ENCODE peak calls at places on chromosomes 1 and 21, in five cellular contexts. Y is fibroblast of mammary gland, R is testis, Z is fibroblast of pulmonary artery, L is neural crest cell. N is an unnamed sample.

GRCh38 chr1:23664837-23665795 is 26.5 kb upstream of the RPL11 start:
- DNase-seq in Y (peak), R (peak), Z (peak), L (no peak), N (peak)

GRCh38 chr1:238468068-238468467 is 577.3 kb upstream of the ZP4 start:
- DNase-seq in Y (no peak), R (no peak), Z (no peak), L (no peak), N (no peak)

GRCh38 chr1:240579511-240579910 is 32.4 kb downstream of the GREM2 start:
- DNase-seq in Y (no peak), R (no peak), Z (no peak), L (no peak), N (no peak)

GRCh38 chr1:114105401-114105979 is 48.2 kb downstream of the SYT6 start:
- DNase-seq in Y (peak), R (no peak), Z (no peak), L (no peak), N (no peak)

GRCh38 chr1:172292840-172293239 is 127.6 kb upstream of the C1orf105 start:
- DNase-seq in Y (no peak), R (no peak), Z (no peak), L (no peak), N (no peak)

GRCh38 chr1:207181838-207182237 is 77.8 kb downstream of the C4BPA start:
- DNase-seq in Y (peak), R (no peak), Z (peak), L (no peak), N (peak)

GRCh38 chr1:215143497-215143896 is 61.0 kb downstream of the KCNK2 start:
- DNase-seq in Y (no peak), R (no peak), Z (no peak), L (no peak), N (no peak)

GRCh38 chr1:85448358-85448757 is 16.6 kb downstream of the DDAH1 start:
- DNase-seq in Y (peak), R (no peak), Z (peak), L (no peak), N (peak)

GRCh38 chr1:173023343-173023742 is 27.4 kb downstream of the TNFSF18 start:
- DNase-seq in Y (peak), R (no peak), Z (no peak), L (no peak), N (no peak)

GRCh38 chr1:27478098-27478497 is 11.9 kb downstream of the WASF2 start:
- DNase-seq in Y (no peak), R (no peak), Z (no peak), L (no peak), N (no peak)

GRCh38 chr21:33383056-33383888 is 19.9 kb upstream of the IFNGR2 start:
- DNase-seq in Y (peak), R (peak), Z (peak), L (no peak), N (peak)

GRCh38 chr1:154714638-154715037 is 106.7 kb upstream of the ADAR start:
- DNase-seq in Y (peak), R (peak), Z (peak), L (no peak), N (peak)

GRCh38 chr1:9145021-9145668 is 16.2 kb upstream of the GPR157 start:
- DNase-seq in Y (peak), R (no peak), Z (peak), L (no peak), N (peak)

GRCh38 chr1:246043556-246043955 is 463.5 kb downstream of the SMYD3 start:
- DNase-seq in Y (no peak), R (no peak), Z (peak), L (no peak), N (no peak)

GRCh38 chr1:20574686-20575543 is 14.0 kb upstream of the CDA start:
- DNase-seq in Y (peak), R (peak), Z (peak), L (peak), N (peak)

GRCh38 chr1:56967900-56968832 is 2.4 kb upstream of the C8B start:
- DNase-seq in Y (peak), R (peak), Z (peak), L (peak), N (peak)

GRCh38 chr1:193348126-193349045 is 162.0 kb upstream of the B3GALT2 start:
- DNase-seq in Y (no peak), R (no peak), Z (no peak), L (no peak), N (no peak)

GRCh38 chr1:53575141-53575947 is 116.1 kb downstream of the DMRTB1 start:
- DNase-seq in Y (no peak), R (no peak), Z (no peak), L (no peak), N (no peak)

GRCh38 chr1:18339161-18339560 is 141.6 kb upstream of the KLHDC7A start:
- DNase-seq in Y (no peak), R (no peak), Z (no peak), L (no peak), N (no peak)

GRCh38 chr1:5620997-5621396 is 371.2 kb downstream of the NPHP4 start:
- DNase-seq in Y (no peak), R (peak), Z (no peak), L (peak), N (no peak)

GRCh38 chr1:195450794-195451193 is 1157.4 kb downstream of the KCNT2 start:
- DNase-seq in Y (no peak), R (no peak), Z (no peak), L (no peak), N (no peak)

GRCh38 chr21:41777934-41778815 is 11.3 kb upstream of the RIPK4 start:
- DNase-seq in Y (peak), R (peak), Z (peak), L (peak), N (peak)

GRCh38 chr21:34890258-34890723 is 158.8 kb downstream of the RUNX1 start:
- DNase-seq in Y (no peak), R (no peak), Z (no peak), L (no peak), N (no peak)

GRCh38 chr1:95041491-95042165 is 31.1 kb downstream of the ALG14 start:
- DNase-seq in Y (peak), R (peak), Z (peak), L (peak), N (peak)

GRCh38 chr1:63674238-63674864 is 81.1 kb downstream of the PGM1 start:
- DNase-seq in Y (peak), R (peak), Z (peak), L (peak), N (peak)

GRCh38 chr21:14614287-14614686 is 68.2 kb upstream of the SAMSN1 start:
- DNase-seq in Y (no peak), R (no peak), Z (no peak), L (no peak), N (no peak)

GRCh38 chr1:66676616-66677298 is 75.5 kb upstream of the DYNLT5 start:
- DNase-seq in Y (peak), R (no peak), Z (peak), L (no peak), N (peak)

GRCh38 chr21:41207401-41208388 is 39.7 kb downstream of the BACE2 start:
- DNase-seq in Y (peak), R (peak), Z (peak), L (no peak), N (peak)

GRCh38 chr1:93827633-93828436 is 51.2 kb downstream of the DNTTIP2 start:
- DNase-seq in Y (peak), R (no peak), Z (peak), L (no peak), N (peak)

GRCh38 chr1:10648689-10649483 is 147.6 kb downstream of the CASZ1 start:
- DNase-seq in Y (no peak), R (no peak), Z (no peak), L (no peak), N (no peak)

GRCh38 chr1:40404670-40405462 is 31.3 kb downstream of the SMAP2 start:
- DNase-seq in Y (peak), R (no peak), Z (peak), L (no peak), N (peak)

GRCh38 chr1:197063212-197063611 is 3.8 kb downstream of the F13B start:
- DNase-seq in Y (no peak), R (no peak), Z (no peak), L (no peak), N (no peak)
- TF ChIP-seq CTCF in Y (no peak), R (no peak), Z (no peak), L (no peak), N (no peak)

GRCh38 chr1:147492207-147492606 is 49.1 kb upstream of the BCL9 start:
- DNase-seq in Y (no peak), R (no peak), Z (no peak), L (no peak), N (no peak)

GRCh38 chr1:147494998-147495580 is 46.2 kb upstream of the BCL9 start:
- DNase-seq in Y (peak), R (peak), Z (peak), L (peak), N (peak)

GRCh38 chr1:147493349-147493748 is 48.0 kb upstream of the BCL9 start:
- DNase-seq in Y (no peak), R (no peak), Z (no peak), L (no peak), N (no peak)

GRCh38 chr1:147486876-147487656 is 54.2 kb upstream of the BCL9 start:
- DNase-seq in Y (no peak), R (no peak), Z (no peak), L (no peak), N (no peak)

GRCh38 chr1:147491098-147491497 is 50.2 kb upstream of the BCL9 start:
- DNase-seq in Y (no peak), R (no peak), Z (no peak), L (no peak), N (no peak)
- TF ChIP-seq CTCF in Y (no peak), R (no peak), Z (no peak), L (no peak), N (no peak)

GRCh38 chr1:91830242-91831131 is 55.5 kb downstream of the TGFBR3 start:
- DNase-seq in Y (peak), R (no peak), Z (peak), L (no peak), N (peak)
- TF ChIP-seq CTCF in Y (peak), R (no peak), Z (peak), L (no peak), N (peak)

DNA sequence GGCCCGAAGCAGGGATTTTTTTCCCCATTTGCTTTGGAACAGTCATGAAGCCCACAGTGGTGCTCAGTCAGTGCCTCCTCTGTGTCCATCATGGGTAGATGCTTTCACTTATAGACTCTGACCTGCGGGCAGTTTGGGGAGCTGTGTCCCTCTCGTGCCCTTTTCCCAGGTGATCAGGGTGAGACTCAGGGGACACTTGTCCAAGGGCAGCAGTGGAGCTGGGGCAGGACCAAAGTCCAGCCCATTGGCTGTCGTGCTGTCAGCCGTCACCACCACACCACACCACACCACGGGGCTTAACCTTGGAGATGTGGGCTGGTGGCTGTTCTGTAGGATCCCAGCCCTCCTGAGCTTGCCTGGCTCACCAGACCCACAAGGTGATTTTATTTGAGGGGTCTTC is 34.9 kb downstream of the SIM2 start:
- DNase-seq in Y (no peak), R (no peak), Z (no peak), L (no peak), N (no peak)
- TF ChIP-seq CTCF in Y (no peak), R (no peak), Z (no peak), L (no peak), N (no peak)

DNA sequence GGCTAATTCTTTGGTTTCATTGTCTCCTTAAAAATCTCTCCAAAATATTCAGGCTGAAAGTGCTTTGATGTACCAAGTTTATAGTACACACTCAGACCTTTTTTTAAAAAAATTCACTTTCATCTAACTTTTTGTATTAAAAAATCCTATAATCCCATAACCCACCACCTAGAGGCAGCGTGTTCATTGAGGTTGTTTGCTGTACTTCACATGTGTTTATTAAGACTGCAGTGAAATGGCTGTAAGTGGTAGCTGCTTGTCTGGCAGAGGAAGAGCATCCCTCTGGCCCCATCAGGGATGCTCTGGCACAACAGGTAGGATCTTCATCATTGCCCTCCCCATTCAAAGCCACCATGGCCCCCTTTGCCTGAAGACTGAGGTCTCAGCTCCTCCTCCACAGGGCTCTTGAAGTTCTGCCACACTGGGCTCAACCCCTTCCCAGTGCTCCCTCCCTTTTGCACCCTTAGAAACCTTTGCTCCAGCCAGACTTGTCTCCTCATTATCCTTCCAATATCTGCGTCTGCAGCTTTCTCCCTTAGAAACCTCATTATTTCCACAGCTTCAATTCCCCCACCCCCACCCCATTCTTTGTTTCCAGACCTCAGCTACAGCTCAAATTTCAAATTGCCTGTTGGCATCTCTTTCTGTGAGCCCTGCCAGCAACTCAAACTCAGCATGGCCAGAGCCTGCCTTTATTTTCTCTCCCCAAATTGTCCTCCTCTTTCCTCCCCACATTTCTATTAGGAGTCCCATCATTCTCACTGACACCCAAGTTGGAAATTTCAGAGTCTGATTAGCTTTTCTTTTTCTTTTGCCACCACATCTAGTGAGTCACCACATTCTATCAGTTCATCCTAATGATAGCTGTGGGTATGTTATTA is 369.6 kb upstream of the USP24 start:
- DNase-seq in Y (peak), R (peak), Z (peak), L (no peak), N (peak)
- TF ChIP-seq CTCF in Y (peak), R (no peak), Z (peak), L (no peak), N (peak)

N was measured in fibroblast of the aortic adventitia.